ENCODE peak calls at places on chromosomes 5 and 9, in five cellular contexts. One of them, this sample, is unnamed.

GRCh38 chr5:72252574-72253155 is 67.4 kb downstream of the MRPS27 start:
- DNase-seq in neural progenitor cell: no peak
- DNase-seq in ovary: no peak
- DNase-seq in tibial artery: no peak
- DNase-seq in cardiac muscle cell: no peak
- DNase-seq in this sample: no peak

GRCh38 chr9:89527084-89527483 is 29.2 kb upstream of the SEMA4D start:
- DNase-seq in neural progenitor cell: no peak
- DNase-seq in ovary: no peak
- DNase-seq in tibial artery: peak; percentile 75
- DNase-seq in cardiac muscle cell: no peak
- DNase-seq in this sample: no peak

GRCh38 chr9:87657190-87657589 is 68.7 kb upstream of the CTSL start:
- DNase-seq in cardiac muscle cell: no peak
- DNase-seq in ovary: no peak
- DNase-seq in tibial artery: peak; percentile 67
- DNase-seq in neural progenitor cell: no peak
- DNase-seq in this sample: no peak

GRCh38 chr9:108953983-108954574 is 19.9 kb downstream of the ABITRAM start:
- DNase-seq in ovary: no peak
- DNase-seq in neural progenitor cell: peak; percentile 42
- DNase-seq in tibial artery: no peak
- DNase-seq in cardiac muscle cell: peak; percentile 66
- DNase-seq in this sample: no peak

GRCh38 chr5:35087971-35088370 is 40.2 kb upstream of the AGXT2 start:
- DNase-seq in cardiac muscle cell: no peak
- DNase-seq in ovary: no peak
- DNase-seq in neural progenitor cell: no peak
- DNase-seq in tibial artery: no peak
- DNase-seq in this sample: no peak

GRCh38 chr5:135436856-135437795 is 10.0 kb downstream of the DCANP1 start:
- DNase-seq in cardiac muscle cell: no peak
- DNase-seq in ovary: no peak
- DNase-seq in neural progenitor cell: no peak
- DNase-seq in tibial artery: no peak
- DNase-seq in this sample: no peak

GRCh38 chr5:105868038-105868775 is 1802.5 kb downstream of the EFNA5 start:
- DNase-seq in cardiac muscle cell: no peak
- DNase-seq in ovary: no peak
- DNase-seq in neural progenitor cell: no peak
- DNase-seq in tibial artery: no peak
- DNase-seq in this sample: no peak

GRCh38 chr5:138466058-138466899 is 1.0 kb downstream of the EGR1 start:
- DNase-seq in tibial artery: no peak
- DNase-seq in ovary: peak; percentile 55
- DNase-seq in neural progenitor cell: no peak
- DNase-seq in cardiac muscle cell: no peak
- DNase-seq in this sample: peak; percentile 81

GRCh38 chr5:9361835-9362234 is 184.0 kb downstream of the SEMA5A start:
- DNase-seq in ovary: peak; percentile 37
- DNase-seq in tibial artery: no peak
- DNase-seq in neural progenitor cell: peak; percentile 86
- DNase-seq in cardiac muscle cell: peak; percentile 86
- DNase-seq in this sample: peak; percentile 48

GRCh38 chr9:126614088-126614454 is 343 bp downstream of the LMX1B start:
- DNase-seq in neural progenitor cell: peak; percentile 81
- DNase-seq in cardiac muscle cell: no peak
- DNase-seq in tibial artery: no peak
- DNase-seq in ovary: no peak
- DNase-seq in this sample: no peak

GRCh38 chr9:136946893-136947891 is 2.1 kb downstream of the C8G start:
- DNase-seq in tibial artery: no peak
- DNase-seq in ovary: no peak
- DNase-seq in cardiac muscle cell: no peak
- DNase-seq in neural progenitor cell: no peak
- DNase-seq in this sample: no peak

GRCh38 chr9:96156151-96156550 is 145.8 kb downstream of the HSD17B3 start:
- DNase-seq in neural progenitor cell: no peak
- DNase-seq in tibial artery: no peak
- DNase-seq in ovary: no peak
- DNase-seq in cardiac muscle cell: no peak
- DNase-seq in this sample: no peak
- H3K9me3 ChIP-seq in neural progenitor cell: no peaks in the 10 kb centered on the region
- H3K9me3 ChIP-seq in tibial artery: peaks cover 3% of the 10 kb centered on the region
- H3K9me3 ChIP-seq in ovary: no peaks in the 10 kb centered on the region
- H3K9me3 ChIP-seq in cardiac muscle cell: no peaks in the 10 kb centered on the region
- H3K9me3 ChIP-seq in this sample: no peaks in the 10 kb centered on the region

DNA sequence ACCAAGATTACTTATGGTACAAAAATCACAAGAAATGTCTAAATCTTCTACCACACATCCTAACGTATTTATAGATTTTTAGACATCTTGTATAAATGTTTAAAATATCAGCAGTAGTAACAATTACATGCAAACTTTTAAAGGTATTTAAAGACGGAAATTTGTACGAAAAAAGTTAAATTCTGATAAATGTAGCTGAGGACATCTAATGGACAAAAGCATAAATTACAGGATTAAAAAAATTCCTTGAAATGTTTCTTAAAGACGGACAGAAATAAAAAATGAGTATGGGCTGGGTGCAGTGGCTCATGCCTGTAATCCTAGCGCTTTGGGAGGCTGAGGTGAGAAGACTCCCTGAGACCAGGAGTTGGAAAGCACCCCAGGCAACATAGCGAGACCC is 15.8 kb downstream of the ERCC8 start:
- DNase-seq in cardiac muscle cell: no peak
- DNase-seq in neural progenitor cell: no peak
- DNase-seq in ovary: no peak
- DNase-seq in tibial artery: no peak
- DNase-seq in this sample: no peak
- TF ChIP-seq CTCF in cardiac muscle cell: peak; percentile 23
- TF ChIP-seq CTCF in neural progenitor cell: peak; percentile 44
- TF ChIP-seq CTCF in ovary: no peak
- TF ChIP-seq CTCF in tibial artery: no peak
- TF ChIP-seq CTCF in this sample: no peak

GRCh38 chr9:60545346-60546315 is 368.6 kb upstream of the SPATA31A5 start:
- DNase-seq in tibial artery: no peak
- DNase-seq in cardiac muscle cell: no peak
- DNase-seq in ovary: no peak
- DNase-seq in neural progenitor cell: no peak
- DNase-seq in this sample: peak; percentile 8
- H3K9me3 ChIP-seq in tibial artery: no peaks in the 10 kb centered on the region
- H3K9me3 ChIP-seq in cardiac muscle cell: no peaks in the 10 kb centered on the region
- H3K9me3 ChIP-seq in ovary: no peaks in the 10 kb centered on the region
- H3K9me3 ChIP-seq in neural progenitor cell: peaks cover 15% of the 10 kb centered on the region
- H3K9me3 ChIP-seq in this sample: no peaks in the 10 kb centered on the region

GRCh38 chr5:73445708-73446630 is 2.6 kb downstream of the FOXD1 start:
- DNase-seq in tibial artery: no peak
- DNase-seq in ovary: no peak
- DNase-seq in neural progenitor cell: no peak
- DNase-seq in cardiac muscle cell: no peak
- DNase-seq in this sample: no peak
- TF ChIP-seq CTCF in tibial artery: no peak
- TF ChIP-seq CTCF in ovary: no peak
- TF ChIP-seq CTCF in neural progenitor cell: no peak
- TF ChIP-seq CTCF in cardiac muscle cell: no peak
- TF ChIP-seq CTCF in this sample: no peak

This sample was measured in pancreas.